ENCODE peak calls at places on chromosomes 12 and 14, in eight cellular contexts. U is endodermal cell, T is colonic mucosa, Z is stomach, W is PC-3, F is A549, V is HepG2, P is AG04450. E is an unnamed sample. For H3K9me3, the result is how much of the 10 kb centered on the place peaks cover.

GRCh38 chr14:36647827-36648753 is 13.6 kb upstream of the PAX9 start:
- DNase-seq in Z (no peak), V (peak), U (peak), T (no peak), P (no peak), F (peak), W (peak), E (peak)

GRCh38 chr14:68210729-68211299 is 391.2 kb downstream of the RAD51B start:
- DNase-seq in U (no peak), Z (no peak), V (peak), T (no peak), W (peak), P (peak), F (peak), E (no peak)

GRCh38 chr12:102009796-102010195 is 52.0 kb downstream of the WASHC3 start:
- DNase-seq in F (no peak), U (no peak), V (no peak), P (no peak), T (no peak), W (no peak), Z (no peak), E (no peak)

GRCh38 chr12:66074561-66074960 is 56.0 kb downstream of the LLPH start:
- DNase-seq in Z (no peak), U (no peak), T (no peak), P (peak), F (no peak), W (no peak), V (peak), E (no peak)

GRCh38 chr12:49357099-49357678 is 10.1 kb upstream of the SPATS2 start:
- DNase-seq in Z (no peak), W (peak), V (no peak), U (peak), T (no peak), F (peak), P (peak), E (no peak)

GRCh38 chr14:85296466-85297210 is 233.3 kb upstream of the FLRT2 start:
- DNase-seq in F (peak), V (no peak), P (peak), U (no peak), Z (no peak), W (peak), T (no peak), E (no peak)

GRCh38 chr12:32443491-32443890 is 44.1 kb downstream of the FGD4 start:
- DNase-seq in T (no peak), P (no peak), F (no peak), V (no peak), Z (no peak), W (no peak), U (no peak), E (no peak)

GRCh38 chr14:106844608-106845285 is 1318.4 kb downstream of the TMEM121 start:
- DNase-seq in U (no peak), Z (peak), W (peak), T (peak), V (peak), F (peak), P (no peak), E (peak)

GRCh38 chr12:6235499-6235898 is 35.3 kb downstream of the CD9 start:
- DNase-seq in F (no peak), V (peak), W (peak), Z (peak), P (no peak), U (no peak), T (peak), E (peak)

GRCh38 chr12:125208942-125209341 is 143.7 kb downstream of the AACS start:
- DNase-seq in W (no peak), U (peak), T (no peak), P (no peak), F (no peak), V (no peak), Z (no peak), E (no peak)

GRCh38 chr14:91273885-91274273 is 29.4 kb upstream of the GPR68 start:
- DNase-seq in V (no peak), F (no peak), P (no peak), T (no peak), U (no peak), W (no peak), Z (no peak), E (peak)

GRCh38 chr12:49111206-49111605 is 559 bp upstream of the LMBR1L start:
- DNase-seq in U (no peak), W (no peak), P (no peak), Z (no peak), F (no peak), V (no peak), T (no peak), E (no peak)

GRCh38 chr12:23906329-23906728 is 43.1 kb downstream of the SOX5 start:
- DNase-seq in P (no peak), W (peak), T (no peak), V (peak), U (peak), F (no peak), Z (no peak), E (no peak)

GRCh38 chr14:66143387-66144112 is 342.6 kb upstream of the CCDC196 start:
- DNase-seq in U (no peak), W (no peak), Z (no peak), F (no peak), T (no peak), V (no peak), P (no peak), E (no peak)

GRCh38 chr14:45698462-45699134 is 445.6 kb upstream of the MIS18BP1 start:
- DNase-seq in Z (peak), T (peak), U (no peak), W (no peak), P (no peak), F (no peak), V (no peak), E (no peak)

GRCh38 chr12:88516811-88517210 is 63.5 kb downstream of the KITLG start:
- DNase-seq in V (no peak), Z (no peak), P (no peak), W (peak), F (no peak), T (no peak), U (no peak), E (no peak)

GRCh38 chr14:23294734-23295561 is 7.7 kb downstream of the PPP1R3E start:
- DNase-seq in V (peak), T (peak), U (peak), P (no peak), F (peak), Z (peak), W (peak), E (no peak)

GRCh38 chr14:75928587-75929230 is 53.1 kb downstream of the TGFB3 start:
- DNase-seq in F (no peak), P (no peak), T (no peak), W (no peak), Z (no peak), V (no peak), U (no peak), E (no peak)

GRCh38 chr12:4134833-4135597 is 138.5 kb upstream of the CCND2 start:
- DNase-seq in V (no peak), U (peak), F (no peak), P (no peak), Z (no peak), T (no peak), W (no peak), E (no peak)

GRCh38 chr14:48936881-48937280 is 649.3 kb downstream of the RPS29 start:
- DNase-seq in Z (no peak), V (no peak), U (no peak), F (no peak), W (no peak), P (no peak), T (no peak), E (no peak)

GRCh38 chr14:81269100-81269978 is 48.6 kb upstream of the GTF2A1 start:
- DNase-seq in T (peak), Z (no peak), W (peak), U (peak), F (peak), P (peak), V (peak), E (no peak)

DNA sequence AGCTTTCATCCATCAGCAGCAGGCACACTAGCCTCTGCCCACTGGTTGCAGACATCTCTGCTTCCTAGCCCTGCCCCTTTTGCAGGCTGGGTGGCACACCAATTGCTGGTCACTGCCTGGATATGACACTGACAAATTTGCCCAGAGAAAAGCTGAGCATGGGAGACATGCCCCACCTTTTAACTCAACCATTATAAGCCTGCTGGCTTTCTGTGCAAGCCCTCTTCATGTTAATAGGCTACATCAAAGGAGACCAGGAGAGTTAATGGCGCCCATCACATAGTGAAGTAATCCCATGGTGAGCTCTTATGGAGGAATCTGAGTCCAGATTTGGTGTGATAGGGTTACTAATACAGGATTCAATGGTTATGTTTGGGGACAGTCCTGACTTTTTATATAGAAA is 139.2 kb downstream of the KICS2 start:
- DNase-seq in U (no peak), Z (no peak), P (no peak), F (peak), W (no peak), V (no peak), T (peak), E (no peak)
- TF ChIP-seq CTCF in U (no peak), Z (no peak), P (no peak), F (no peak), W (no peak), V (no peak), T (no peak), E (no peak)

GRCh38 chr14:104283197-104284106 is 145.1 kb downstream of the KIF26A start:
- DNase-seq in T (peak), U (peak), P (no peak), W (no peak), V (no peak), Z (no peak), F (no peak), E (peak)
- H3K9me3 ChIP-seq in T (under half), U (under half), P (half or more), W (under half), V (under half), Z (under half), F (under half), E (under half)

GRCh38 chr12:29693962-29694361 is 89.8 kb downstream of the TMTC1 start:
- DNase-seq in P (no peak), F (no peak), Z (no peak), U (no peak), T (no peak), W (no peak), V (no peak), E (no peak)

GRCh38 chr12:29690728-29691127 is 93.0 kb downstream of the TMTC1 start:
- DNase-seq in W (no peak), F (no peak), T (no peak), V (no peak), Z (no peak), P (no peak), U (no peak), E (no peak)

GRCh38 chr12:29692237-29692636 is 91.5 kb downstream of the TMTC1 start:
- DNase-seq in P (no peak), T (no peak), V (no peak), U (no peak), Z (no peak), F (no peak), W (no peak), E (no peak)

GRCh38 chr12:29688914-29689313 is 94.8 kb downstream of the TMTC1 start:
- DNase-seq in P (no peak), V (no peak), Z (no peak), W (no peak), F (no peak), U (no peak), T (no peak), E (no peak)

DNA sequence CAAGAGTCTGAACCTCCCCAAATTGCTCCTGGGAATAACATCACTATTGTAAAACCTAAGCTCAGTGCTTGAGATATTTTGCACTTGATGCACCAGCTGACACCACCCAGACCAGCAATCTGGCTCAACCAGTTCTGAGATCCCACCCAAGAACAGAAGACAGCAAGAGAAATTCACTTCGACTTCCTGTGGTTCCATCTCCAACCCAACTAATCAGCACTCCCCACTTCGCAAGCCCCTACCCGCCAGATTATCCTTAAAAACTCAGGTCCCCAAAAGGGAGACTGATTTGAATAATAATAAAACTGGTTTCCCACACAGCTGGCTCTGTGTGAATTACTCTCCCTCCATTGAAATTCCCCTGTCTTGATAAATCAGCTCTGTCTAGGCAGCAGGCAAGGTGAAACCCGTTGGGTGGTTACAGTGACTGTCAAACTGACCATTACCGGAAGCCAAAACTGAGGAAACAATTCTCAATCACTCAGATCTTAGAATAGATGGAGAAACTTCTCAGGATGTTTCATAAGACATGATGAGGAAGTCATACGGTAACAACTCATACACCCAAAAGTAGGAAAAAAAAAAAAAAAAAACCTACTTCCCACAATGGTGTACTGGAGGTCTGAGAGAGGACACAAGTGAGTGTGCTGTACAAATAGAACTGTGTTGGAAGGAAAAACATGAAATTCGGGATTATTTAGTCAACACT is 92.4 kb downstream of the TMTC1 start:
- DNase-seq in U (peak), P (no peak), F (no peak), T (no peak), W (no peak), Z (no peak), V (no peak), E (no peak)
- H3K27ac ChIP-seq in U (no peak), P (no peak), F (no peak), T (no peak), W (no peak), Z (peak), V (no peak), E (no peak)

GRCh38 chr14:89186850-89187376 is 230.1 kb downstream of the FOXN3 start:
- DNase-seq in V (no peak), F (no peak), U (no peak), W (peak), T (no peak), P (no peak), Z (no peak), E (no peak)

GRCh38 chr14:89184952-89185351 is 232.1 kb downstream of the FOXN3 start:
- DNase-seq in F (no peak), T (no peak), V (no peak), P (no peak), W (no peak), U (peak), Z (no peak), E (no peak)

GRCh38 chr14:89187501-89187900 is 229.5 kb downstream of the FOXN3 start:
- DNase-seq in F (no peak), P (no peak), V (no peak), Z (no peak), U (no peak), W (no peak), T (no peak), E (no peak)

GRCh38 chr14:89188492-89188891 is 228.5 kb downstream of the FOXN3 start:
- DNase-seq in U (no peak), V (no peak), Z (no peak), P (no peak), F (no peak), W (no peak), T (no peak), E (no peak)

GRCh38 chr14:89185919-89186849 is 230.8 kb downstream of the FOXN3 start:
- DNase-seq in Z (no peak), V (no peak), U (peak), P (peak), F (peak), W (peak), T (no peak), E (no peak)
- TF ChIP-seq CTCF in Z (no peak), V (no peak), U (peak), P (no peak), F (no peak), W (no peak), T (no peak), E (no peak)

GRCh38 chr12:130128764-130129735 is 33.2 kb upstream of the FZD10 start:
- DNase-seq in P (no peak), V (no peak), U (no peak), W (no peak), F (no peak), T (no peak), Z (no peak), E (no peak)
- H3K9me3 ChIP-seq in P (half or more), V (under half), U (under half), W (under half), F (under half), T (under half), Z (under half), E (under half)

GRCh38 chr14:64337901-64338615 is 43.9 kb upstream of the ESR2 start:
- DNase-seq in F (peak), W (peak), V (peak), Z (peak), U (peak), P (peak), T (peak), E (no peak)
- H3K27ac ChIP-seq in F (peak), W (peak), V (peak), Z (peak), U (peak), P (peak), T (peak), E (peak)

GRCh38 chr12:68578765-68579164 is 31.9 kb upstream of the RAP1B start:
- DNase-seq in P (no peak), V (no peak), T (no peak), Z (no peak), F (no peak), U (no peak), W (no peak), E (no peak)
- TF ChIP-seq CTCF in P (no peak), V (no peak), T (no peak), Z (no peak), F (no peak), U (no peak), W (no peak), E (no peak)